ENCODE peak calls at places on chromosome 12, in seven cellular contexts. U is Peyer's patch, R is suprapubic skin, V is neural progenitor cell, W is MM.1S, A is heart left ventricle, I is right lobe of liver. M is an unnamed sample.

GRCh38 chr12:56286044-56286830 is 13.9 kb downstream of the CS start:
- DNase-seq in V (no peak), U (no peak), R (no peak), W (no peak), I (no peak), A (no peak), M (peak; percentile 9)

GRCh38 chr12:77324763-77325468 is 259.5 kb upstream of the E2F7 start:
- DNase-seq in W (peak; percentile 83), R (peak; percentile 85), I (peak; percentile 74), V (peak; percentile 94), U (peak; percentile 57), A (peak; percentile 86), M (peak; percentile 76)

GRCh38 chr12:116524964-116525379 is 34.2 kb upstream of the MAP1LC3B2 start:
- DNase-seq in R (no peak), U (no peak), A (no peak), V (peak; percentile 60), W (no peak), I (no peak), M (no peak)

GRCh38 chr12:109130297-109130696 is 13.9 kb downstream of the ACACB start:
- DNase-seq in I (peak; percentile 91), R (peak; percentile 45), W (no peak), A (no peak), U (no peak), V (no peak), M (no peak)

GRCh38 chr12:68264175-68264863 is 10.9 kb upstream of the IL22 start:
- DNase-seq in V (no peak), A (no peak), I (no peak), R (no peak), W (no peak), U (no peak), M (peak; percentile 29)

GRCh38 chr12:13000616-13000934 is 510 bp upstream of the HEBP1 start:
- DNase-seq in W (no peak), A (no peak), I (no peak), R (peak; percentile 84), V (peak; percentile 79), U (no peak), M (no peak)

GRCh38 chr12:51884676-51885229 is 3.1 kb upstream of the ANKRD33 start:
- DNase-seq in A (no peak), I (no peak), V (no peak), R (peak; percentile 63), W (no peak), U (peak; percentile 82), M (no peak)

GRCh38 chr12:8698132-8698829 is 490 bp downstream of the RIMKLB start:
- DNase-seq in A (peak; percentile 81), U (peak; percentile 81), I (peak; percentile 54), V (peak; percentile 91), R (peak; percentile 88), W (no peak), M (peak; percentile 78)

GRCh38 chr12:25730489-25731349 is 177.6 kb upstream of the LMNTD1 start:
- DNase-seq in U (no peak), W (no peak), I (no peak), V (peak; percentile 8), A (no peak), R (no peak), M (peak; percentile 18)

GRCh38 chr12:58893421-58893986 is 26.8 kb downstream of the LRIG3 start:
- DNase-seq in I (no peak), A (no peak), V (no peak), U (no peak), R (no peak), W (no peak), M (no peak)

GRCh38 chr12:12870454-12870853 is 20.9 kb upstream of the GPRC5A start:
- DNase-seq in A (no peak), R (no peak), V (no peak), U (no peak), I (no peak), W (no peak), M (no peak)

GRCh38 chr12:116538076-116538591 is 21.0 kb upstream of the MAP1LC3B2 start:
- DNase-seq in I (no peak), A (no peak), W (peak; percentile 73), R (no peak), U (no peak), V (no peak), M (no peak)

GRCh38 chr12:22625671-22626251 is 790 bp downstream of the ETNK1 start:
- DNase-seq in I (peak; percentile 61), V (peak; percentile 82), A (no peak), W (peak; percentile 50), U (peak; percentile 66), R (no peak), M (peak; percentile 37)

GRCh38 chr12:59780605-59781135 is 184.8 kb downstream of the SLC16A7 start:
- DNase-seq in U (no peak), R (no peak), W (peak; percentile 23), V (peak; percentile 50), A (no peak), I (no peak), M (peak; percentile 65)

GRCh38 chr12:65594373-65594772 is 229.9 kb upstream of the HMGA2 start:
- DNase-seq in V (peak; percentile 62), R (no peak), A (no peak), U (no peak), W (no peak), I (no peak), M (no peak)

GRCh38 chr12:55713721-55714120 is 2.1 kb upstream of the BLOC1S1 start:
- DNase-seq in A (no peak), W (no peak), R (no peak), U (no peak), V (no peak), I (no peak), M (no peak)

DNA sequence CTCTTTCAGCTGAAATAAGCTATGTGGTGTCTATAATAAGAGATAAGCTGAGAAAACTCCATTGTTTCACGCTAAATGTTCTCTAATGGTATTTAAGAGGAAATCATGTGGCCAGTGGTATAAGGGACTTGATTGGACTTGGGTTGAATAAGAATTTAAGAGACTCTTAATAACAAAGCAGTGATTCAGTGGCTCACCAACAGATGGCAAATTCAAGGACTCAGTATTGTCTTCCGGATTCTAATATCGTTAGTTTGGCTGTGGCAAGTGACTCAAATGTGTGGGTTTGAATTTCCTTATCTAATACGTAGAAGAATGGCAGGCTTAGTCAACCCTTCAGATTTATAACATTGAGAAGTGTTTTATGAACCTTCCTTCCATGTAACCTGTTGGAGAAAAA is 49.1 kb upstream of the KCNH3 start:
- DNase-seq in W (no peak), A (no peak), I (no peak), R (no peak), V (no peak), U (no peak), M (peak; percentile 81)
- TF ChIP-seq CTCF in W (no peak), A (no peak), I (no peak), R (no peak), V (no peak), U (no peak), M (peak; percentile 33)

GRCh38 chr12:88510841-88511240 is 69.4 kb downstream of the KITLG start:
- DNase-seq in U (no peak), A (no peak), R (no peak), V (no peak), W (no peak), I (no peak), M (no peak)

GRCh38 chr12:88505696-88506095 is 74.6 kb downstream of the KITLG start:
- DNase-seq in A (no peak), V (no peak), R (no peak), W (no peak), I (no peak), U (no peak), M (no peak)

GRCh38 chr12:88509347-88509746 is 70.9 kb downstream of the KITLG start:
- DNase-seq in U (no peak), V (no peak), R (no peak), W (no peak), A (no peak), I (no peak), M (no peak)

GRCh38 chr12:88509851-88510250 is 70.4 kb downstream of the KITLG start:
- DNase-seq in U (no peak), W (no peak), A (no peak), R (no peak), V (no peak), I (no peak), M (no peak)
- H3K4me3 ChIP-seq in U (no peak overlapping the region), W (no peak overlapping the region), A (no peak overlapping the region), R (no peak overlapping the region), V (no peak overlapping the region), I (no peak overlapping the region), M (no peak overlapping the region)

DNA sequence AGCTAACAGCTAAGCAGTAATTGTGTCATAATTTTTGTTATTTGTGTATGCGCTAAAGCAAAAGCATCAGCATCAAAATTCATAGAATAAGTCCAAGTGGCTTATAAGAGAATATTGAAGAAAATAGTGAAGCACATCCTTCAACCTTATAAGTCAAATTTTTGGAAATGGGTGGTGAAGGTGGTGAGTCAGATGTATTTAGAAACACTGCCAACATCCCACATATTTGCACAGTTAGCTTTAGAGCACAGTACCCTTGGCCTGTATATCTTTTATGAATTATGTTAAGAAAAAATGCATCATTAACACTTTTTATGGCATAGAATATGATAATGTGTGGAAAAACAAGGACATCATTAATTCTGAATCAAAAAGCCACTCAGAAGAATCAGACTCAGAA is 8.0 kb downstream of the SYT10 start:
- DNase-seq in W (no peak), U (no peak), A (no peak), V (no peak), R (no peak), I (no peak), M (no peak)
- H3K4me1 ChIP-seq in W (no peaks in the 10 kb centered on the region), U (no peaks in the 10 kb centered on the region), A (no peaks in the 10 kb centered on the region), V (no peaks in the 10 kb centered on the region), R (no peaks in the 10 kb centered on the region), I (no peaks in the 10 kb centered on the region), M (no peaks in the 10 kb centered on the region)

GRCh38 chr12:4169522-4169921 is 104.0 kb upstream of the CCND2 start:
- DNase-seq in I (no peak), W (no peak), R (no peak), V (no peak), A (no peak), U (no peak), M (no peak)
- TF ChIP-seq CTCF in I (no peak), W (no peak), R (no peak), V (no peak), A (no peak), U (no peak), M (no peak)

GRCh38 chr12:132318618-132319033 is 10.8 kb downstream of the GALNT9 start:
- DNase-seq in A (no peak), U (no peak), I (no peak), R (no peak), V (no peak), W (no peak), M (no peak)
- H3K4me3 ChIP-seq in A (no peak overlapping the region), U (no peak overlapping the region), I (no peak overlapping the region), R (no peak overlapping the region), V (no peak overlapping the region), W (no peak overlapping the region), M (no peak overlapping the region)

DNA sequence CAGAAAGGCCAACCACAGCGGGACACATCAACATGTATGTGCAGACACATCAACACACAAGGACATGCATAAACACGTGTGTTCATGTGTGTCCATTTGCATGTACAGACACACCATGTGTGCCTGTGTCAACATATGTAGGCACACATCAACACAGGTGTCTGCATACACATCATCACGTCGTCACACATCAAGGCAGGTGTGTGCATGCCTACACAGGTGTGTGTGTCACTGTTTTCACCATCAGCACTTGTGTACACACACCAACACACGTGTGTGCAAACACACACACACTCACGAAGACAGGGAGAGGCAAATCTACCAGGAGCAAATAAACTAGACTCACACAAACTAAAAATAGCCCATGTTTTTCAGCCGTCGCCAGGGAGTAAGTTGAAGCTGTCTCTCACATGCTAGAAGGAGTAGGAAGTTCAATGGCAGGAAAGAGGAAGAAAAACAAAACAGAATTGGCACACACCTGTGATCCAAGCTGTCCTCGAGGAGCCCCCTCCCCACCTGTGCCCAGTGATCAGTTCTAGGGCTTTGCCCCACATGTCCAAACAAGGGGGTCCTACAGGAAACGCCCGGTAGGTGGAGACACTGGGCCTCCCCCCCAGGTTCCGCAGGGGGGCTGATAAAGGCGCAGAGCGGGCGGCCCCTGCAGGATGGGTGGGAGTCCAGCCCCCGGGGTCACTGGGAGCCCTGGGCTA is 7.4 kb downstream of the SCARB1 start:
- DNase-seq in U (no peak), W (no peak), R (no peak), V (no peak), A (no peak), I (no peak), M (peak; percentile 51)
- H3K4me1 ChIP-seq in U (peaks cover 27% of the 10 kb centered on the region), W (no peaks in the 10 kb centered on the region), R (peaks cover 28% of the 10 kb centered on the region), V (no peaks in the 10 kb centered on the region), A (peaks cover 31% of the 10 kb centered on the region), I (peaks cover 59% of the 10 kb centered on the region), M (peaks cover 26% of the 10 kb centered on the region)

M was measured in cardiac muscle cell.